ENCODE peak calls at places on chromosomes 11 and 22, in four cellular contexts. F is NCI-H1694, X is iris pigment epithelial cell, B is endothelial cell. L is an unnamed sample.

GRCh38 chr11:20289732-20290131 is 73.8 kb upstream of the HTATIP2 start:
- DNase-seq in F (no peak), X (no peak), B (no peak), L (no peak)

GRCh38 chr11:78168539-78169477 is 19.6 kb downstream of the KCTD21 start:
- DNase-seq in F (no peak), X (peak; percentile 81), B (peak; percentile 19), L (peak; percentile 21)

GRCh38 chr11:96238563-96239166 is 104.3 kb downstream of the MAML2 start:
- DNase-seq in F (no peak), X (peak; percentile 81), B (no peak), L (peak; percentile 94)

GRCh38 chr11:90391756-90392155 is 168.9 kb upstream of the CHORDC1 start:
- DNase-seq in F (no peak), X (no peak), B (no peak), L (no peak)

GRCh38 chr11:96306933-96307747 is 35.9 kb downstream of the MAML2 start:
- DNase-seq in F (no peak), X (peak; percentile 100), B (peak; percentile 60), L (peak; percentile 99)

GRCh38 chr11:68969386-68969785 is 11.4 kb downstream of the MRGPRD start:
- DNase-seq in F (no peak), X (no peak), B (no peak), L (no peak)

GRCh38 chr11:44944181-44944852 is 6.4 kb downstream of the TP53I11 start:
- DNase-seq in F (no peak), X (no peak), B (no peak), L (no peak)

GRCh38 chr11:103587951-103588788 is 448.3 kb upstream of the DDI1 start:
- DNase-seq in F (no peak), X (peak; percentile 35), B (no peak), L (no peak)

GRCh38 chr11:27646051-27646818 is 54.0 kb downstream of the BDNF start:
- DNase-seq in F (no peak), X (peak; percentile 34), B (no peak), L (peak; percentile 48)

GRCh38 chr22:49362393-49362792 is 465.3 kb downstream of the BRD1 start:
- DNase-seq in F (no peak), X (no peak), B (no peak), L (no peak)

GRCh38 chr11:33949201-33949913 is 57.5 kb upstream of the LMO2 start:
- DNase-seq in F (no peak), X (no peak), B (no peak), L (no peak)

GRCh38 chr11:131897976-131898375 is 527.6 kb downstream of the NTM start:
- DNase-seq in F (no peak), X (peak; percentile 73), B (no peak), L (peak; percentile 64)

GRCh38 chr11:3007404-3008010 is 15.4 kb upstream of the NAP1L4 start:
- DNase-seq in F (no peak), X (no peak), B (no peak), L (no peak)

GRCh38 chr11:123284454-123284853 is 89.4 kb upstream of the CLMP start:
- DNase-seq in F (no peak), X (no peak), B (no peak), L (no peak)

GRCh38 chr22:26321469-26321913 is 107.6 kb upstream of the ASPHD2 start:
- DNase-seq in F (no peak), X (peak; percentile 18), B (no peak), L (no peak)

GRCh38 chr11:44382118-44382517 is 72.2 kb upstream of the ALX4 start:
- DNase-seq in F (no peak), X (no peak), B (no peak), L (no peak)

GRCh38 chr11:119676461-119677020 is 52.5 kb downstream of the NECTIN1 start:
- DNase-seq in F (no peak), X (peak; percentile 31), B (no peak), L (no peak)

GRCh38 chr11:3146612-3147256 is 18.4 kb downstream of the OSBPL5 start:
- DNase-seq in F (no peak), X (peak; percentile 66), B (no peak), L (peak; percentile 62)

GRCh38 chr11:78310500-78310909 is 107.1 kb downstream of the GAB2 start:
- DNase-seq in F (no peak), X (peak; percentile 43), B (no peak), L (peak; percentile 41)

GRCh38 chr11:134529212-134530096 is 117.4 kb upstream of the B3GAT1 start:
- DNase-seq in F (no peak), X (no peak), B (no peak), L (no peak)

GRCh38 chr11:65308281-65308891 is 6.3 kb upstream of the CDC42EP2 start:
- DNase-seq in F (no peak), X (no peak), B (no peak), L (no peak)

GRCh38 chr22:29621761-29622526 is 18.5 kb downstream of the NF2 start:
- DNase-seq in F (peak; percentile 45), X (peak; percentile 98), B (no peak), L (peak; percentile 94)

GRCh38 chr11:1518301-1518700 is 31.7 kb upstream of the MOB2 start:
- DNase-seq in F (no peak), X (no peak), B (no peak), L (no peak)

GRCh38 chr11:133809525-133810178 is 35.7 kb downstream of the SPATA19 start:
- DNase-seq in F (no peak), X (no peak), B (no peak), L (no peak)

GRCh38 chr11:68002943-68003845 is 703 bp downstream of the UNC93B1 start:
- DNase-seq in F (no peak), X (no peak), B (peak; percentile 29), L (no peak)

GRCh38 chr22:44776535-44777363 is 24.4 kb downstream of the ARHGAP8 start:
- DNase-seq in F (no peak), X (no peak), B (no peak), L (no peak)

GRCh38 chr11:74090701-74091100 is 80.1 kb downstream of the C2CD3 start:
- DNase-seq in F (no peak), X (peak; percentile 34), B (no peak), L (peak; percentile 55)

GRCh38 chr22:46891382-46891951 is 129.0 kb downstream of the TBC1D22A start:
- DNase-seq in F (no peak), X (no peak), B (no peak), L (no peak)

GRCh38 chr11:114158886-114159285 is 99.4 kb downstream of the ZBTB16 start:
- DNase-seq in F (no peak), X (no peak), B (no peak), L (peak; percentile 68)

GRCh38 chr11:13119928-13120520 is 110.9 kb downstream of the RASSF10 start:
- DNase-seq in F (peak; percentile 83), X (no peak), B (no peak), L (no peak)

GRCh38 chr11:46485852-46486443 is 94.4 kb upstream of the CHRM4 start:
- DNase-seq in F (no peak), X (no peak), B (no peak), L (no peak)

GRCh38 chr22:19875061-19875530 is 20.4 kb upstream of the GNB1L start:
- DNase-seq in F (no peak), X (no peak), B (no peak), L (no peak)

GRCh38 chr11:64845125-64845735 is 777 bp upstream of the CDC42BPG start:
- DNase-seq in F (no peak), X (no peak), B (no peak), L (no peak)

GRCh38 chr11:88250566-88251080 is 75.4 kb upstream of the RAB38 start:
- DNase-seq in F (no peak), X (no peak), B (no peak), L (no peak)

GRCh38 chr11:126419801-126420729 is 64.6 kb downstream of the ST3GAL4 start:
- DNase-seq in F (no peak), X (peak; percentile 81), B (no peak), L (peak; percentile 47)

GRCh38 chr22:21764038-21764804 is 28.6 kb upstream of the YPEL1 start:
- DNase-seq in F (no peak), X (no peak), B (no peak), L (no peak)

GRCh38 chr11:102647430-102647829 is 22.3 kb upstream of the MMP20 start:
- DNase-seq in F (no peak), X (no peak), B (no peak), L (no peak)

L was measured in amniotic epithelial cell.